ENCODE peak calls at places on chromosomes 12 and 14, in eight cellular contexts. O, D, L, Q, H, I, Y and B are unnamed samples. For H3K36me3, the result is how much of the 10 kb centered on the place peaks cover.

GRCh38 chr12:78060186-78060585 is 229.5 kb downstream of the NAV3 start:
- DNase-seq in L (no peak), Y (peak), H (no peak), O (no peak), D (no peak), Q (no peak), I (no peak), B (no peak)

GRCh38 chr12:48853228-48853688 is 1.3 kb upstream of the DDX23 start:
- DNase-seq in Q (peak), Y (peak), O (peak), H (peak), I (peak), D (peak), L (peak), B (peak)

GRCh38 chr12:89980236-89980635 is 271.6 kb upstream of the ATP2B1 start:
- DNase-seq in H (no peak), O (no peak), D (no peak), L (peak), Y (peak), Q (peak), I (no peak), B (no peak)

GRCh38 chr14:101083564-101084435 is 180.3 kb upstream of the RTL1 start:
- DNase-seq in L (no peak), Q (no peak), O (peak), I (peak), Y (no peak), D (no peak), H (peak), B (no peak)

GRCh38 chr12:116864371-116865160 is 16.7 kb downstream of the HRK start:
- DNase-seq in L (no peak), D (no peak), H (no peak), Y (peak), Q (no peak), I (peak), O (no peak), B (no peak)

GRCh38 chr12:123608192-123608591 is 6.3 kb downstream of the DDX55 start:
- DNase-seq in H (no peak), L (no peak), O (no peak), I (no peak), Q (no peak), D (no peak), Y (no peak), B (no peak)

GRCh38 chr12:108793756-108794441 is 62.6 kb upstream of the CORO1C start:
- DNase-seq in O (peak), Q (peak), I (peak), Y (peak), L (no peak), D (no peak), H (no peak), B (no peak)

GRCh38 chr12:120080043-120080400 is 36.5 kb downstream of the RAB35 start:
- DNase-seq in O (no peak), H (no peak), L (no peak), D (no peak), I (no peak), Q (no peak), Y (no peak), B (no peak)

GRCh38 chr14:32896979-32897723 is 41.5 kb upstream of the NPAS3 start:
- DNase-seq in O (no peak), L (no peak), I (no peak), D (no peak), Y (peak), Q (no peak), H (no peak), B (no peak)

GRCh38 chr14:22178330-22178981 is 410.6 kb downstream of the DAD1 start:
- DNase-seq in H (no peak), O (no peak), Y (peak), D (no peak), L (no peak), Q (no peak), I (no peak), B (no peak)

GRCh38 chr12:53205747-53206146 is 1.3 kb downstream of the ITGB7 start:
- DNase-seq in I (no peak), Y (peak), H (no peak), O (no peak), D (peak), L (peak), Q (no peak), B (no peak)

GRCh38 chr12:85669911-85670310 is 166.3 kb downstream of the RASSF9 start:
- DNase-seq in Q (no peak), O (no peak), D (no peak), Y (no peak), H (no peak), L (no peak), I (no peak), B (no peak)

GRCh38 chr14:53090853-53091252 is 62.3 kb downstream of the DDHD1 start:
- DNase-seq in L (no peak), D (no peak), Q (no peak), O (no peak), Y (no peak), H (no peak), I (no peak), B (no peak)

GRCh38 chr12:53626702-53627169 is 554 bp upstream of the ATF7 start:
- DNase-seq in H (no peak), D (no peak), O (no peak), Q (no peak), L (no peak), I (no peak), Y (no peak), B (no peak)

GRCh38 chr14:92670177-92670576 is 78.2 kb downstream of the LGMN start:
- DNase-seq in Y (peak), L (no peak), O (no peak), I (no peak), H (no peak), D (no peak), Q (no peak), B (no peak)

GRCh38 chr12:70444903-70445302 is 78.8 kb downstream of the KCNMB4 start:
- DNase-seq in D (no peak), O (no peak), L (no peak), Q (no peak), Y (peak), I (no peak), H (no peak), B (no peak)

GRCh38 chr14:55446833-55447232 is 6.4 kb upstream of the TBPL2 start:
- DNase-seq in L (no peak), Y (peak), D (no peak), H (no peak), O (no peak), Q (no peak), I (peak), B (no peak)

GRCh38 chr12:59357811-59358210 is 238.0 kb upstream of the SLC16A7 start:
- DNase-seq in I (no peak), O (no peak), Y (no peak), L (no peak), D (no peak), H (no peak), Q (no peak), B (no peak)

GRCh38 chr14:23571701-23572523 is 4.3 kb upstream of the AP1G2 start:
- DNase-seq in I (no peak), Y (no peak), L (no peak), D (no peak), O (no peak), H (no peak), Q (peak), B (no peak)

GRCh38 chr12:83477706-83478105 is 791.0 kb downstream of the TMTC2 start:
- DNase-seq in H (no peak), I (no peak), D (no peak), O (no peak), Y (no peak), L (no peak), Q (no peak), B (no peak)

GRCh38 chr14:52853522-52853854 is 62.1 kb upstream of the GNPNAT1 start:
- DNase-seq in D (no peak), H (no peak), Y (no peak), Q (no peak), L (no peak), O (no peak), I (no peak), B (no peak)

GRCh38 chr14:23457587-23458445 is 11.7 kb upstream of the NGDN start:
- DNase-seq in Q (no peak), D (no peak), O (no peak), I (no peak), H (no peak), L (no peak), Y (no peak), B (no peak)

GRCh38 chr12:49945394-49946080 is 5.0 kb upstream of the AQP2 start:
- DNase-seq in D (peak), Q (peak), O (peak), I (peak), Y (peak), H (peak), L (peak), B (peak)

GRCh38 chr12:2212537-2212936 is 159.8 kb downstream of the CACNA1C start:
- DNase-seq in Y (no peak), L (no peak), H (no peak), D (no peak), I (no peak), Q (no peak), O (no peak), B (no peak)

GRCh38 chr14:67532998-67533753 is at the start of gene PLEKHH1:
- DNase-seq in Q (peak), H (peak), O (peak), L (peak), I (peak), Y (peak), D (peak), B (peak)

GRCh38 chr12:28114488-28114887 is 75.8 kb upstream of the CCDC91 start:
- DNase-seq in D (no peak), Q (no peak), I (no peak), O (no peak), Y (no peak), H (no peak), L (no peak), B (no peak)

GRCh38 chr12:1916396-1917171 is 1.9 kb downstream of the CACNA2D4 start:
- DNase-seq in H (no peak), Q (no peak), D (peak), I (peak), O (peak), Y (peak), L (peak), B (no peak)

GRCh38 chr14:104221636-104222375 is 83.4 kb downstream of the KIF26A start:
- DNase-seq in L (peak), I (no peak), Y (no peak), D (no peak), O (no peak), H (no peak), Q (no peak), B (no peak)

GRCh38 chr12:41967668-41968649 is 176.7 kb downstream of the GXYLT1 start:
- DNase-seq in Y (peak), H (peak), D (no peak), Q (no peak), O (no peak), L (no peak), I (no peak), B (peak)

GRCh38 chr14:71668942-71669341 is 263.3 kb upstream of the RGS6 start:
- DNase-seq in L (no peak), H (no peak), O (no peak), Q (no peak), D (no peak), I (no peak), Y (no peak), B (no peak)

GRCh38 chr14:91274796-91275195 is 30.3 kb upstream of the GPR68 start:
- DNase-seq in O (no peak), Q (no peak), H (no peak), L (no peak), D (no peak), I (no peak), Y (no peak), B (no peak)
- H3K36me3 ChIP-seq in O (under half), Q (under half), H (under half), L (under half), D (under half), I (under half), Y (under half), B (under half)

GRCh38 chr12:57534991-57535543 is 11.9 kb downstream of the DCTN2 start:
- DNase-seq in D (no peak), L (no peak), I (no peak), Y (no peak), H (no peak), Q (no peak), O (no peak), B (no peak)
- H3K36me3 ChIP-seq in D (half or more), L (under half), I (under half), Y (under half), H (under half), Q (under half), O (half or more), B (half or more)

DNA sequence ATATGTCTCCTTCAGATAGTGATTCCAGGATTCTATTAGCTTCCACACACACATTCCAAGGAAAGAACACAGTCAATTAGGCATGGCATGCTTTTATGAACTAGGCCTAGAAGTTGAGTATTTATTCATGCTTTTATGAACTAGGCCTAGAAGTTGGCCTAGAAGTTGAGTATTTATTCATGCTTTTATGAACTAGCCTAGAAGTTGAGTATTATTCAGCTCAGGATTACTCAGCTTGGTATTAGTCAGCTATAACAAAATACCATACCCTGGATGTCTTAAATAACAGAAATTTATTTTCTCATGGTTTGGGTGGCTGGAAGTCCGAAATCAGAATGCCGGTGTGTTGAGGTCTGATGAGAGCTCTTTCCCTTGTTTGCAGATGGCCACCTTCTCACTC is 442.7 kb upstream of the FLRT2 start:
- DNase-seq in I (no peak), L (no peak), O (no peak), D (no peak), Q (no peak), Y (no peak), H (no peak), B (no peak)
- H3K36me3 ChIP-seq in I (under half), L (under half), O (under half), D (under half), Q (under half), Y (under half), H (under half), B (under half)

GRCh38 chr14:99509871-99510555 is 28.8 kb downstream of the CCNK start:
- DNase-seq in D (no peak), I (no peak), O (no peak), Y (no peak), H (no peak), Q (no peak), L (no peak), B (peak)
- H3K36me3 ChIP-seq in D (half or more), I (under half), O (half or more), Y (under half), H (under half), Q (under half), L (under half), B (half or more)

DNA sequence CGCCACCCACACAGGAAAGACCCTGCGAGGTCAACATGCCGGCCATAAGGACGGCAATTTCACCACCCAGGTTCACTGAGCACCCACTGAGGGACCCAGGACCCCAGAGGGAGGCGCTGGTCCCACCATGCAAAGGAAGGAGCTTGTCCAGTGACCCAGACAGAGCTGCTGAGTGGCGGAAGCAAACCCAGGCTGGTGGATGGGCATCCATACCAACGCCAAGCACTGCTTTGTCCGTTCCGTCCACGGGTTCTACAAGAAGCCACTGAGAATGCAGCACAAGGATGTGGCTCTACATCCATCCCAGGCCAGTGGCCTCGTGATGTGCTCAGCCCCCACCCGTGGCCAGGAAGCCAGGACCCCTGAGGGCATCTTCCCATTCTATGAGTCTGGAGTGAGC is 23.8 kb upstream of the GOLGA3 start:
- DNase-seq in Q (no peak), O (no peak), D (no peak), Y (no peak), H (no peak), I (no peak), L (no peak), B (no peak)
- H3K36me3 ChIP-seq in Q (under half), O (half or more), D (half or more), Y (under half), H (under half), I (under half), L (under half), B (under half)

GRCh38 chr14:73116079-73116665 is 20.1 kb upstream of the PSEN1 start:
- DNase-seq in L (no peak), H (no peak), Q (no peak), I (no peak), Y (no peak), D (no peak), O (no peak), B (no peak)
- H3K36me3 ChIP-seq in L (half or more), H (under half), Q (under half), I (under half), Y (half or more), D (half or more), O (half or more), B (half or more)